ENCODE peak calls at places on chromosome 17, in seven cellular contexts. G is H4; I is skeletal muscle cell; F is activated T-helper 1 cell treated with anti-CD3 and anti-CD28 coated beads, Interleukin-12 subunit alpha, Interleukin-12 subunit beta, Interleukin-2, Interleukin-4 antibody, amounts not matched to agents 30 ng/mL and 10 ng/mL and 1 ng/mL, durations not matched to agents 14 hours and 24 hours and 36 hours; R is GM23248; L is hippocampal formation; Y is hepatic stellate cell. K is an unnamed sample.

GRCh38 chr17:2545393-2545792 is 33.7 kb upstream of the METTL16 start:
- DNase-seq in F (no peak), G (no peak), I (no peak), R (no peak), Y (no peak), L (no peak), K (no peak)

GRCh38 chr17:72609501-72609900 is 483.0 kb downstream of the SLC39A11 start:
- DNase-seq in I (no peak), G (no peak), F (no peak), R (peak), Y (no peak), L (no peak), K (no peak)

GRCh38 chr17:4161560-4162221 is 18.7 kb downstream of the CYB5D2 start:
- DNase-seq in I (no peak), R (peak), L (no peak), G (peak), Y (peak), F (no peak), K (no peak)

GRCh38 chr17:61353615-61354014 is 46.0 kb upstream of the TBX2 start:
- DNase-seq in Y (no peak), G (no peak), I (no peak), L (no peak), R (no peak), F (no peak), K (no peak)

GRCh38 chr17:66354981-66355380 is 52.6 kb downstream of the PRKCA start:
- DNase-seq in Y (no peak), I (peak), R (peak), L (no peak), G (no peak), F (no peak), K (no peak)

GRCh38 chr17:17345686-17346427 is 42.7 kb downstream of the NT5M start:
- DNase-seq in G (no peak), I (no peak), Y (no peak), R (no peak), L (no peak), F (no peak), K (no peak)

GRCh38 chr17:74334393-74335039 is 8.5 kb downstream of the KIF19 start:
- DNase-seq in F (no peak), R (peak), Y (no peak), G (no peak), L (no peak), I (no peak), K (no peak)

GRCh38 chr17:20059728-20060188 is 50.6 kb downstream of the SPECC1 start:
- DNase-seq in F (no peak), I (no peak), G (peak), R (peak), L (no peak), Y (no peak), K (no peak)

GRCh38 chr17:78535285-78536197 is 41.7 kb downstream of the DNAH17 start:
- DNase-seq in R (no peak), G (no peak), I (no peak), Y (no peak), F (no peak), L (no peak), K (no peak)

GRCh38 chr17:57619061-57619937 is 125.8 kb downstream of the CCDC182 start:
- DNase-seq in I (peak), L (no peak), F (no peak), R (peak), Y (no peak), G (no peak), K (no peak)

GRCh38 chr17:49497147-49498036 is 2.3 kb downstream of the NGFR start:
- DNase-seq in Y (peak), G (no peak), F (no peak), R (peak), L (no peak), I (no peak), K (peak)